ENCODE peak calls at places on chromosomes 11 and 22, in seven cellular contexts. D, P, Q, Z, I, N and X are unnamed samples.
A peak's percentile ranks its signal among the peaks of the same experiment; 100 is the strongest.

GRCh38 chr11:101327908-101328307 is 198.3 kb upstream of the PGR start:
- DNase-seq in D (no peak), P (no peak), Q (no peak), Z (no peak), I (no peak), N (no peak), X (no peak)

GRCh38 chr11:78138694-78139421 is 568 bp downstream of the ALG8 start:
- DNase-seq in D (no peak), P (peak; percentile 31), Q (peak; percentile 41), Z (peak; percentile 34), I (no peak), N (no peak), X (no peak)

GRCh38 chr11:37264783-37265182 is 666.7 kb upstream of the RAG2 start:
- DNase-seq in D (no peak), P (no peak), Q (no peak), Z (no peak), I (no peak), N (no peak), X (no peak)

GRCh38 chr11:115845872-115846271 is 341.7 kb upstream of the CADM1 start:
- DNase-seq in D (no peak), P (no peak), Q (no peak), Z (no peak), I (no peak), N (no peak), X (no peak)

GRCh38 chr11:93740802-93741093 is 547 bp downstream of the TAF1D start:
- DNase-seq in D (peak; percentile 37), P (peak; percentile 35), Q (peak; percentile 50), Z (peak; percentile 64), I (peak; percentile 67), N (peak; percentile 77), X (peak; percentile 79)

GRCh38 chr11:26953770-26954392 is 40.0 kb upstream of the FIBIN start:
- DNase-seq in D (no peak), P (no peak), Q (no peak), Z (no peak), I (no peak), N (no peak), X (no peak)

GRCh38 chr22:35219012-35219411 is 38.3 kb upstream of the HMGXB4 start:
- DNase-seq in D (no peak), P (peak; percentile 7), Q (no peak), Z (no peak), I (no peak), N (no peak), X (no peak)

GRCh38 chr11:74123008-74123448 is 47.8 kb downstream of the C2CD3 start:
- DNase-seq in D (no peak), P (peak; percentile 29), Q (no peak), Z (no peak), I (no peak), N (no peak), X (no peak)

GRCh38 chr11:56693428-56693827 is 5.5 kb upstream of the OR9G1 start:
- DNase-seq in D (no peak), P (no peak), Q (no peak), Z (no peak), I (no peak), N (no peak), X (no peak)

GRCh38 chr22:25824828-25825474 is 83.0 kb downstream of the MYO18B start:
- DNase-seq in D (no peak), P (no peak), Q (no peak), Z (no peak), I (no peak), N (no peak), X (no peak)

GRCh38 chr11:77642228-77642627 is 4.6 kb upstream of the CLNS1A start:
- DNase-seq in D (no peak), P (no peak), Q (no peak), Z (no peak), I (no peak), N (no peak), X (no peak)

DNA sequence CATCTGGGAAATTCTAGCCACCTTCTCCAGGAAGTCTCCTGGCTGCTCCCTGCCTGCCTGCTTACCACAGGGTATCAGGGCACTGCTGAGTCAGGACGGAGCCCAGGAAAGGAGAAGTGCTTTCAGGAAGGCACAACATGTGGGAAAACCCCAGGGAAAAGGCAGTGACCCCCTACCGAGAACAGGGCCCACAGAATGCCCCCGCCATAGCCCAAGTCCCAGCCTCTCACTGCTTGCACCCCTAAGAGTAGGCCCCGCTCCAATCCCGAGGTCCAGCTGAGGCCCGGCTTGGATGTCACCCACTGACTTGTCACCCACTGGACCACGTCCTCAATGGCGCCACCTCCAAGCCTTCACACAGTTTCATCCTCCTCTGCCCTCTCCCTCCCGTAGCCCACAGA is 34.1 kb downstream of the ARAP1 start:
- DNase-seq in D (no peak), P (no peak), Q (no peak), Z (no peak), I (peak; percentile 77), N (no peak), X (no peak)
- H3K27ac ChIP-seq in D (no peak overlapping the region), P (no peak overlapping the region), Q (peak overlapping the region; percentile 10), Z (no peak overlapping the region), I (peak overlapping the region; percentile 91), N (no peak overlapping the region), X (no peak overlapping the region)

DNA sequence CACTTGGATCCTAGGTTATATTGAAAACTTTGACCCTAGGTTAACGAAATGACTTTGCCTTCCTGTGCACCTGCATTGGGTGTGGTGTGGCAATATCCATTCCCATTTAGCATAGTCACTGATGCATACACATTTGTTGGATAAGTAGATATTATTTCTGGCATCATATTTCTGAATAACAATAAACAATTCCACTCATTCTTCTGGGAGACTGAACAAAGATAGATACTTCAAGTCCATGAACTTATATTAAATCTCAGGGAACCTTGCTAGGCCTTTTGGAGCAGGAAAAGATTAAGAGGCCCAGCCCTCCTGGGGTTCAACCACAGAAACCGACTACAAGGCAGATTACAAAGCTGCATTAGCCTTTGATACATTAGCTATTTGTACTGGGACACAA is 118.9 kb downstream of the MSANTD4 start:
- DNase-seq in D (no peak), P (no peak), Q (no peak), Z (no peak), I (no peak), N (no peak), X (no peak)
- TF ChIP-seq EP300 in D (no peak), P (no peak), Q (no peak), Z (no peak), I (no peak), N (no peak), X (no peak)

GRCh38 chr11:9916480-9916879 is 252.6 kb downstream of the SWAP70 start:
- DNase-seq in D (no peak), P (no peak), Q (no peak), Z (no peak), I (no peak), N (no peak), X (no peak)

GRCh38 chr11:9914064-9914463 is 250.2 kb downstream of the SWAP70 start:
- DNase-seq in D (no peak), P (no peak), Q (no peak), Z (no peak), I (no peak), N (no peak), X (no peak)
- H3K27ac ChIP-seq in D (no peak overlapping the region), P (no peak overlapping the region), Q (no peak overlapping the region), Z (no peak overlapping the region), I (no peak overlapping the region), N (no peak overlapping the region), X (no peak overlapping the region)

GRCh38 chr11:123568367-123568870 is 86.0 kb downstream of the SCN3B start:
- DNase-seq in D (no peak), P (no peak), Q (no peak), Z (no peak), I (no peak), N (no peak), X (no peak)
- TF ChIP-seq EP300 in D (no peak), P (no peak), Q (no peak), Z (no peak), I (no peak), N (no peak), X (no peak)

DNA sequence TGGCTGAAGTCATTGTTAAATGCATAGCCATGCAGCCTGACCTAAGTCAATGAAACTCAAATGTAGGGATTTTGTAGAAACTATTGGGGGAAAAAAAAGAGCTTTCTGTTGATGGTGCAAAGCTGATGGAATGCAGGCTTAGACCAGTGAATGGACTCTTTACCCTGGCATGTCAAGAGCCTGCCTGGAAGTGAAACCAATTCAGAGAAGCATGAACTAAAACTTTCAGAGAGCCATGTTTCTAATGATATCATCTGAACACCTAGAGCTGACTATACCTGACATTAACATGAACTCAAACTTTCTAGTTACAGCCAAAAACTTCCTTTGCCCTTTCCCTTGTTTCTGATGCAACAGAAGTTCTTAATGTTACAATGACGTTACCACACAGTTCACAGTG is 88.9 kb downstream of the APIP start:
- DNase-seq in D (no peak), P (no peak), Q (no peak), Z (no peak), I (no peak), N (no peak), X (no peak)
- H3K27ac ChIP-seq in D (no peak overlapping the region), P (no peak overlapping the region), Q (no peak overlapping the region), Z (peak overlapping the region; percentile 86), I (peak overlapping the region; percentile 75), N (no peak overlapping the region), X (no peak overlapping the region)

GRCh38 chr11:12066799-12067508 is 43.4 kb upstream of the MICAL2 start:
- DNase-seq in D (no peak), P (no peak), Q (no peak), Z (peak; percentile 67), I (peak; percentile 84), N (peak; percentile 68), X (peak; percentile 87)
- TF ChIP-seq EP300 in D (no peak), P (peak; percentile 79), Q (no peak), Z (peak; percentile 54), I (peak; percentile 47), N (no peak), X (peak; percentile 93)